ENCODE peak calls at places on chromosomes 12 and 14, in nine cellular contexts. One of them, this sample, is unnamed.

GRCh38 chr12:102824218-102824835 is 92.7 kb downstream of the PAH start:
- DNase-seq in NCI-H2081: no peak
- DNase-seq in NCI-H460: peak; percentile 22
- DNase-seq in activated CD4-positive, alpha-beta T cell treated with anti-CD3 and anti-CD28 coated beads, Interleukin-2, amount 50 U/mL, for 1 hour: no peak
- DNase-seq in NCI-H1436: no peak
- DNase-seq in activated gamma-delta T cell treated with anti-CD3 and anti-CD28 coated beads, Interleukin-2, amount 50 U/mL, for 16 hours: no peak
- DNase-seq in stimulated activated CD4-positive, alpha-beta T cell treated with anti-CD3 and anti-CD28 coated beads, TNF-alpha, amount 100 ng/mL, for 24 hours: no peak
- DNase-seq in psoas muscle: peak; percentile 53
- DNase-seq in EL: peak; percentile 34
- DNase-seq in this sample: no peak

GRCh38 chr12:42732908-42733411 is 143.4 kb upstream of the PRICKLE1 start:
- DNase-seq in stimulated activated CD4-positive, alpha-beta T cell treated with anti-CD3 and anti-CD28 coated beads, TNF-alpha, amount 100 ng/mL, for 24 hours: no peak
- DNase-seq in NCI-H460: no peak
- DNase-seq in activated gamma-delta T cell treated with anti-CD3 and anti-CD28 coated beads, Interleukin-2, amount 50 U/mL, for 16 hours: no peak
- DNase-seq in NCI-H1436: no peak
- DNase-seq in psoas muscle: no peak
- DNase-seq in NCI-H2081: no peak
- DNase-seq in activated CD4-positive, alpha-beta T cell treated with anti-CD3 and anti-CD28 coated beads, Interleukin-2, amount 50 U/mL, for 1 hour: no peak
- DNase-seq in EL: no peak
- DNase-seq in this sample: no peak

GRCh38 chr12:47396902-47397663 is 308.7 kb downstream of the RPAP3 start:
- DNase-seq in activated CD4-positive, alpha-beta T cell treated with anti-CD3 and anti-CD28 coated beads, Interleukin-2, amount 50 U/mL, for 1 hour: no peak
- DNase-seq in NCI-H1436: no peak
- DNase-seq in EL: no peak
- DNase-seq in NCI-H2081: no peak
- DNase-seq in NCI-H460: no peak
- DNase-seq in psoas muscle: no peak
- DNase-seq in stimulated activated CD4-positive, alpha-beta T cell treated with anti-CD3 and anti-CD28 coated beads, TNF-alpha, amount 100 ng/mL, for 24 hours: peak; percentile 26
- DNase-seq in activated gamma-delta T cell treated with anti-CD3 and anti-CD28 coated beads, Interleukin-2, amount 50 U/mL, for 16 hours: no peak
- DNase-seq in this sample: peak; percentile 55

GRCh38 chr14:62143235-62143634 is 381.0 kb downstream of the SNAPC1 start:
- DNase-seq in EL: peak; percentile 15
- DNase-seq in psoas muscle: no peak
- DNase-seq in activated gamma-delta T cell treated with anti-CD3 and anti-CD28 coated beads, Interleukin-2, amount 50 U/mL, for 16 hours: no peak
- DNase-seq in activated CD4-positive, alpha-beta T cell treated with anti-CD3 and anti-CD28 coated beads, Interleukin-2, amount 50 U/mL, for 1 hour: no peak
- DNase-seq in NCI-H460: no peak
- DNase-seq in stimulated activated CD4-positive, alpha-beta T cell treated with anti-CD3 and anti-CD28 coated beads, TNF-alpha, amount 100 ng/mL, for 24 hours: no peak
- DNase-seq in NCI-H2081: no peak
- DNase-seq in NCI-H1436: no peak
- DNase-seq in this sample: no peak

GRCh38 chr12:100955139-100955538 is 160.6 kb downstream of the ANO4 start:
- DNase-seq in psoas muscle: no peak
- DNase-seq in NCI-H2081: no peak
- DNase-seq in NCI-H460: no peak
- DNase-seq in stimulated activated CD4-positive, alpha-beta T cell treated with anti-CD3 and anti-CD28 coated beads, TNF-alpha, amount 100 ng/mL, for 24 hours: no peak
- DNase-seq in NCI-H1436: no peak
- DNase-seq in activated gamma-delta T cell treated with anti-CD3 and anti-CD28 coated beads, Interleukin-2, amount 50 U/mL, for 16 hours: no peak
- DNase-seq in EL: peak; percentile 78
- DNase-seq in activated CD4-positive, alpha-beta T cell treated with anti-CD3 and anti-CD28 coated beads, Interleukin-2, amount 50 U/mL, for 1 hour: no peak
- DNase-seq in this sample: no peak

GRCh38 chr12:26043139-26044006 is 81.5 kb downstream of the BHLHE41 start:
- DNase-seq in NCI-H460: no peak
- DNase-seq in stimulated activated CD4-positive, alpha-beta T cell treated with anti-CD3 and anti-CD28 coated beads, TNF-alpha, amount 100 ng/mL, for 24 hours: no peak
- DNase-seq in activated gamma-delta T cell treated with anti-CD3 and anti-CD28 coated beads, Interleukin-2, amount 50 U/mL, for 16 hours: no peak
- DNase-seq in NCI-H1436: no peak
- DNase-seq in NCI-H2081: no peak
- DNase-seq in psoas muscle: no peak
- DNase-seq in EL: no peak
- DNase-seq in activated CD4-positive, alpha-beta T cell treated with anti-CD3 and anti-CD28 coated beads, Interleukin-2, amount 50 U/mL, for 1 hour: no peak
- DNase-seq in this sample: no peak

GRCh38 chr12:2094597-2094996 is 41.8 kb downstream of the CACNA1C start:
- DNase-seq in activated CD4-positive, alpha-beta T cell treated with anti-CD3 and anti-CD28 coated beads, Interleukin-2, amount 50 U/mL, for 1 hour: no peak
- DNase-seq in NCI-H1436: no peak
- DNase-seq in NCI-H2081: no peak
- DNase-seq in psoas muscle: no peak
- DNase-seq in NCI-H460: no peak
- DNase-seq in EL: peak; percentile 57
- DNase-seq in stimulated activated CD4-positive, alpha-beta T cell treated with anti-CD3 and anti-CD28 coated beads, TNF-alpha, amount 100 ng/mL, for 24 hours: no peak
- DNase-seq in activated gamma-delta T cell treated with anti-CD3 and anti-CD28 coated beads, Interleukin-2, amount 50 U/mL, for 16 hours: no peak
- DNase-seq in this sample: no peak

GRCh38 chr12:74732801-74733200 is 195.2 kb downstream of the ATXN7L3B start:
- DNase-seq in EL: no peak
- DNase-seq in activated gamma-delta T cell treated with anti-CD3 and anti-CD28 coated beads, Interleukin-2, amount 50 U/mL, for 16 hours: no peak
- DNase-seq in psoas muscle: no peak
- DNase-seq in NCI-H1436: no peak
- DNase-seq in stimulated activated CD4-positive, alpha-beta T cell treated with anti-CD3 and anti-CD28 coated beads, TNF-alpha, amount 100 ng/mL, for 24 hours: no peak
- DNase-seq in NCI-H2081: no peak
- DNase-seq in activated CD4-positive, alpha-beta T cell treated with anti-CD3 and anti-CD28 coated beads, Interleukin-2, amount 50 U/mL, for 1 hour: no peak
- DNase-seq in NCI-H460: no peak
- DNase-seq in this sample: no peak

GRCh38 chr14:69712637-69713088 is 54.3 kb upstream of the SRSF5 start:
- DNase-seq in stimulated activated CD4-positive, alpha-beta T cell treated with anti-CD3 and anti-CD28 coated beads, TNF-alpha, amount 100 ng/mL, for 24 hours: no peak
- DNase-seq in NCI-H460: no peak
- DNase-seq in activated gamma-delta T cell treated with anti-CD3 and anti-CD28 coated beads, Interleukin-2, amount 50 U/mL, for 16 hours: no peak
- DNase-seq in psoas muscle: peak; percentile 66
- DNase-seq in NCI-H1436: peak; percentile 50
- DNase-seq in activated CD4-positive, alpha-beta T cell treated with anti-CD3 and anti-CD28 coated beads, Interleukin-2, amount 50 U/mL, for 1 hour: no peak
- DNase-seq in NCI-H2081: peak; percentile 44
- DNase-seq in EL: no peak
- DNase-seq in this sample: no peak

GRCh38 chr12:92968201-92968813 is 39.2 kb upstream of the EEA1 start:
- DNase-seq in psoas muscle: no peak
- DNase-seq in stimulated activated CD4-positive, alpha-beta T cell treated with anti-CD3 and anti-CD28 coated beads, TNF-alpha, amount 100 ng/mL, for 24 hours: no peak
- DNase-seq in EL: peak; percentile 26
- DNase-seq in NCI-H1436: no peak
- DNase-seq in NCI-H2081: no peak
- DNase-seq in activated gamma-delta T cell treated with anti-CD3 and anti-CD28 coated beads, Interleukin-2, amount 50 U/mL, for 16 hours: no peak
- DNase-seq in activated CD4-positive, alpha-beta T cell treated with anti-CD3 and anti-CD28 coated beads, Interleukin-2, amount 50 U/mL, for 1 hour: no peak
- DNase-seq in NCI-H460: no peak
- DNase-seq in this sample: no peak

GRCh38 chr14:64725879-64726584 is 21.8 kb downstream of the PLEKHG3 start:
- DNase-seq in NCI-H460: no peak
- DNase-seq in psoas muscle: no peak
- DNase-seq in activated CD4-positive, alpha-beta T cell treated with anti-CD3 and anti-CD28 coated beads, Interleukin-2, amount 50 U/mL, for 1 hour: no peak
- DNase-seq in activated gamma-delta T cell treated with anti-CD3 and anti-CD28 coated beads, Interleukin-2, amount 50 U/mL, for 16 hours: no peak
- DNase-seq in NCI-H2081: no peak
- DNase-seq in NCI-H1436: no peak
- DNase-seq in stimulated activated CD4-positive, alpha-beta T cell treated with anti-CD3 and anti-CD28 coated beads, TNF-alpha, amount 100 ng/mL, for 24 hours: no peak
- DNase-seq in EL: no peak
- DNase-seq in this sample: no peak

GRCh38 chr12:4268549-4269181 is 4.9 kb upstream of the CCND2 start:
- DNase-seq in psoas muscle: no peak
- DNase-seq in activated gamma-delta T cell treated with anti-CD3 and anti-CD28 coated beads, Interleukin-2, amount 50 U/mL, for 16 hours: no peak
- DNase-seq in activated CD4-positive, alpha-beta T cell treated with anti-CD3 and anti-CD28 coated beads, Interleukin-2, amount 50 U/mL, for 1 hour: peak; percentile 35
- DNase-seq in stimulated activated CD4-positive, alpha-beta T cell treated with anti-CD3 and anti-CD28 coated beads, TNF-alpha, amount 100 ng/mL, for 24 hours: no peak
- DNase-seq in NCI-H1436: no peak
- DNase-seq in NCI-H2081: no peak
- DNase-seq in EL: no peak
- DNase-seq in NCI-H460: no peak
- DNase-seq in this sample: no peak

GRCh38 chr14:104690266-104690711 is 871 bp downstream of the INF2 start:
- DNase-seq in EL: no peak
- DNase-seq in NCI-H2081: no peak
- DNase-seq in NCI-H460: no peak
- DNase-seq in activated CD4-positive, alpha-beta T cell treated with anti-CD3 and anti-CD28 coated beads, Interleukin-2, amount 50 U/mL, for 1 hour: no peak
- DNase-seq in psoas muscle: no peak
- DNase-seq in NCI-H1436: no peak
- DNase-seq in stimulated activated CD4-positive, alpha-beta T cell treated with anti-CD3 and anti-CD28 coated beads, TNF-alpha, amount 100 ng/mL, for 24 hours: no peak
- DNase-seq in activated gamma-delta T cell treated with anti-CD3 and anti-CD28 coated beads, Interleukin-2, amount 50 U/mL, for 16 hours: no peak
- DNase-seq in this sample: no peak

GRCh38 chr12:66003951-66004350 is 126.6 kb downstream of the LLPH start:
- DNase-seq in NCI-H2081: no peak
- DNase-seq in EL: no peak
- DNase-seq in activated CD4-positive, alpha-beta T cell treated with anti-CD3 and anti-CD28 coated beads, Interleukin-2, amount 50 U/mL, for 1 hour: no peak
- DNase-seq in NCI-H460: no peak
- DNase-seq in NCI-H1436: no peak
- DNase-seq in stimulated activated CD4-positive, alpha-beta T cell treated with anti-CD3 and anti-CD28 coated beads, TNF-alpha, amount 100 ng/mL, for 24 hours: no peak
- DNase-seq in activated gamma-delta T cell treated with anti-CD3 and anti-CD28 coated beads, Interleukin-2, amount 50 U/mL, for 16 hours: no peak
- DNase-seq in psoas muscle: no peak
- DNase-seq in this sample: no peak

GRCh38 chr12:49187184-49187583 is 1.7 kb downstream of the TUBA1A start:
- DNase-seq in activated CD4-positive, alpha-beta T cell treated with anti-CD3 and anti-CD28 coated beads, Interleukin-2, amount 50 U/mL, for 1 hour: peak; percentile 1
- DNase-seq in EL: peak; percentile 11
- DNase-seq in stimulated activated CD4-positive, alpha-beta T cell treated with anti-CD3 and anti-CD28 coated beads, TNF-alpha, amount 100 ng/mL, for 24 hours: no peak
- DNase-seq in NCI-H2081: peak; percentile 59
- DNase-seq in activated gamma-delta T cell treated with anti-CD3 and anti-CD28 coated beads, Interleukin-2, amount 50 U/mL, for 16 hours: no peak
- DNase-seq in NCI-H1436: peak; percentile 61
- DNase-seq in psoas muscle: peak; percentile 54
- DNase-seq in NCI-H460: no peak
- DNase-seq in this sample: no peak

GRCh38 chr14:37457334-37457733 is 137.7 kb downstream of the FOXA1 start:
- DNase-seq in activated gamma-delta T cell treated with anti-CD3 and anti-CD28 coated beads, Interleukin-2, amount 50 U/mL, for 16 hours: no peak
- DNase-seq in NCI-H1436: no peak
- DNase-seq in stimulated activated CD4-positive, alpha-beta T cell treated with anti-CD3 and anti-CD28 coated beads, TNF-alpha, amount 100 ng/mL, for 24 hours: no peak
- DNase-seq in psoas muscle: no peak
- DNase-seq in NCI-H2081: no peak
- DNase-seq in activated CD4-positive, alpha-beta T cell treated with anti-CD3 and anti-CD28 coated beads, Interleukin-2, amount 50 U/mL, for 1 hour: no peak
- DNase-seq in EL: no peak
- DNase-seq in NCI-H460: no peak
- DNase-seq in this sample: no peak

GRCh38 chr12:120474092-120474960 is 4.8 kb upstream of the SRSF9 start:
- DNase-seq in activated CD4-positive, alpha-beta T cell treated with anti-CD3 and anti-CD28 coated beads, Interleukin-2, amount 50 U/mL, for 1 hour: no peak
- DNase-seq in NCI-H1436: no peak
- DNase-seq in NCI-H2081: no peak
- DNase-seq in psoas muscle: no peak
- DNase-seq in stimulated activated CD4-positive, alpha-beta T cell treated with anti-CD3 and anti-CD28 coated beads, TNF-alpha, amount 100 ng/mL, for 24 hours: no peak
- DNase-seq in activated gamma-delta T cell treated with anti-CD3 and anti-CD28 coated beads, Interleukin-2, amount 50 U/mL, for 16 hours: no peak
- DNase-seq in EL: peak; percentile 93
- DNase-seq in NCI-H460: no peak
- DNase-seq in this sample: no peak

GRCh38 chr12:39816671-39817185 is 197.1 kb upstream of the ABCD2 start:
- DNase-seq in activated gamma-delta T cell treated with anti-CD3 and anti-CD28 coated beads, Interleukin-2, amount 50 U/mL, for 16 hours: no peak
- DNase-seq in psoas muscle: no peak
- DNase-seq in stimulated activated CD4-positive, alpha-beta T cell treated with anti-CD3 and anti-CD28 coated beads, TNF-alpha, amount 100 ng/mL, for 24 hours: no peak
- DNase-seq in EL: peak; percentile 50
- DNase-seq in NCI-H2081: no peak
- DNase-seq in NCI-H1436: no peak
- DNase-seq in activated CD4-positive, alpha-beta T cell treated with anti-CD3 and anti-CD28 coated beads, Interleukin-2, amount 50 U/mL, for 1 hour: no peak
- DNase-seq in NCI-H460: no peak
- DNase-seq in this sample: no peak

GRCh38 chr14:66485029-66485428 is 1.1 kb upstream of the CCDC196 start:
- DNase-seq in stimulated activated CD4-positive, alpha-beta T cell treated with anti-CD3 and anti-CD28 coated beads, TNF-alpha, amount 100 ng/mL, for 24 hours: no peak
- DNase-seq in NCI-H2081: no peak
- DNase-seq in EL: no peak
- DNase-seq in activated CD4-positive, alpha-beta T cell treated with anti-CD3 and anti-CD28 coated beads, Interleukin-2, amount 50 U/mL, for 1 hour: no peak
- DNase-seq in NCI-H1436: no peak
- DNase-seq in activated gamma-delta T cell treated with anti-CD3 and anti-CD28 coated beads, Interleukin-2, amount 50 U/mL, for 16 hours: no peak
- DNase-seq in NCI-H460: no peak
- DNase-seq in psoas muscle: no peak
- DNase-seq in this sample: no peak

GRCh38 chr12:125228519-125229260 is 163.5 kb downstream of the AACS start:
- DNase-seq in NCI-H460: no peak
- DNase-seq in NCI-H2081: no peak
- DNase-seq in psoas muscle: no peak
- DNase-seq in activated CD4-positive, alpha-beta T cell treated with anti-CD3 and anti-CD28 coated beads, Interleukin-2, amount 50 U/mL, for 1 hour: no peak
- DNase-seq in NCI-H1436: no peak
- DNase-seq in stimulated activated CD4-positive, alpha-beta T cell treated with anti-CD3 and anti-CD28 coated beads, TNF-alpha, amount 100 ng/mL, for 24 hours: no peak
- DNase-seq in EL: no peak
- DNase-seq in activated gamma-delta T cell treated with anti-CD3 and anti-CD28 coated beads, Interleukin-2, amount 50 U/mL, for 16 hours: no peak
- DNase-seq in this sample: no peak

GRCh38 chr14:52987042-52987441 is 36.2 kb upstream of the FERMT2 start:
- DNase-seq in NCI-H2081: no peak
- DNase-seq in stimulated activated CD4-positive, alpha-beta T cell treated with anti-CD3 and anti-CD28 coated beads, TNF-alpha, amount 100 ng/mL, for 24 hours: no peak
- DNase-seq in NCI-H460: no peak
- DNase-seq in EL: no peak
- DNase-seq in psoas muscle: no peak
- DNase-seq in activated CD4-positive, alpha-beta T cell treated with anti-CD3 and anti-CD28 coated beads, Interleukin-2, amount 50 U/mL, for 1 hour: no peak
- DNase-seq in NCI-H1436: no peak
- DNase-seq in activated gamma-delta T cell treated with anti-CD3 and anti-CD28 coated beads, Interleukin-2, amount 50 U/mL, for 16 hours: no peak
- DNase-seq in this sample: no peak

GRCh38 chr12:75550906-75551305 is 39.5 kb upstream of the KRR1 start:
- DNase-seq in activated CD4-positive, alpha-beta T cell treated with anti-CD3 and anti-CD28 coated beads, Interleukin-2, amount 50 U/mL, for 1 hour: no peak
- DNase-seq in psoas muscle: no peak
- DNase-seq in NCI-H2081: no peak
- DNase-seq in EL: no peak
- DNase-seq in NCI-H460: no peak
- DNase-seq in NCI-H1436: no peak
- DNase-seq in stimulated activated CD4-positive, alpha-beta T cell treated with anti-CD3 and anti-CD28 coated beads, TNF-alpha, amount 100 ng/mL, for 24 hours: no peak
- DNase-seq in activated gamma-delta T cell treated with anti-CD3 and anti-CD28 coated beads, Interleukin-2, amount 50 U/mL, for 16 hours: no peak
- DNase-seq in this sample: no peak

GRCh38 chr12:76035045-76035444 is 3.5 kb upstream of the PHLDA1 start:
- DNase-seq in NCI-H460: no peak
- DNase-seq in stimulated activated CD4-positive, alpha-beta T cell treated with anti-CD3 and anti-CD28 coated beads, TNF-alpha, amount 100 ng/mL, for 24 hours: no peak
- DNase-seq in activated CD4-positive, alpha-beta T cell treated with anti-CD3 and anti-CD28 coated beads, Interleukin-2, amount 50 U/mL, for 1 hour: no peak
- DNase-seq in NCI-H2081: no peak
- DNase-seq in EL: no peak
- DNase-seq in activated gamma-delta T cell treated with anti-CD3 and anti-CD28 coated beads, Interleukin-2, amount 50 U/mL, for 16 hours: no peak
- DNase-seq in psoas muscle: no peak
- DNase-seq in NCI-H1436: no peak
- DNase-seq in this sample: no peak

GRCh38 chr12:51976376-51977160 is 25.1 kb downstream of the ACVR1B start:
- DNase-seq in activated gamma-delta T cell treated with anti-CD3 and anti-CD28 coated beads, Interleukin-2, amount 50 U/mL, for 16 hours: no peak
- DNase-seq in NCI-H460: no peak
- DNase-seq in NCI-H1436: no peak
- DNase-seq in NCI-H2081: no peak
- DNase-seq in activated CD4-positive, alpha-beta T cell treated with anti-CD3 and anti-CD28 coated beads, Interleukin-2, amount 50 U/mL, for 1 hour: no peak
- DNase-seq in psoas muscle: no peak
- DNase-seq in stimulated activated CD4-positive, alpha-beta T cell treated with anti-CD3 and anti-CD28 coated beads, TNF-alpha, amount 100 ng/mL, for 24 hours: no peak
- DNase-seq in EL: peak; percentile 79
- DNase-seq in this sample: no peak

This sample was measured in stimulated activated effector memory CD8-positive, alpha-beta T cell treated with anti-CD3 and anti-CD28 coated beads, Interleukin-12 subunit alpha, Interleukin-12 subunit beta, amount 100 ng/mL, for 72 hours.